ENCODE peak calls at places on chromosomes 2 and 18, in four cellular contexts. H is H9, M is IMR-90, T is H1. L is an unnamed sample.

GRCh38 chr2:158049129-158049855 is 52.4 kb upstream of the UPP2 start:
- DNase-seq in H (no peak), M (no peak), T (no peak), L (no peak)

GRCh38 chr2:150548527-150548926 is 61.1 kb upstream of the RND3 start:
- DNase-seq in H (peak), M (peak), T (no peak), L (peak)

GRCh38 chr2:101502095-101502494 is 27.2 kb upstream of the RFX8 start:
- DNase-seq in H (no peak), M (no peak), T (no peak), L (no peak)

GRCh38 chr2:221600388-221600787 is 28.3 kb upstream of the EPHA4 start:
- DNase-seq in H (no peak), M (no peak), T (no peak), L (no peak)

GRCh38 chr2:105135436-105135835 is 97.6 kb downstream of the MRPS9 start:
- DNase-seq in H (no peak), M (no peak), T (no peak), L (no peak)

GRCh38 chr2:47904903-47905453 is 1.3 kb downstream of the FBXO11 start:
- DNase-seq in H (no peak), M (no peak), T (peak), L (peak)

GRCh38 chr2:183148967-183149366 is 24.7 kb downstream of the NUP35 start:
- DNase-seq in H (no peak), M (peak), T (no peak), L (no peak)

GRCh38 chr2:120701096-120701860 is 34.4 kb upstream of the GLI2 start:
- DNase-seq in H (no peak), M (no peak), T (no peak), L (no peak)

GRCh38 chr18:79857082-79857661 is 59.4 kb downstream of the KCNG2 start:
- DNase-seq in H (no peak), M (peak), T (peak), L (peak)

GRCh38 chr2:5609191-5609590 is 83.0 kb upstream of the SOX11 start:
- DNase-seq in H (peak), M (no peak), T (no peak), L (peak)

GRCh38 chr2:219611866-219612604 is 14.4 kb downstream of the STK11IP start:
- DNase-seq in H (no peak), M (no peak), T (no peak), L (no peak)

GRCh38 chr2:28668880-28669279 is 82.8 kb upstream of the PPP1CB start:
- DNase-seq in H (no peak), M (no peak), T (no peak), L (no peak)

GRCh38 chr2:20989404-20989803 is 54.5 kb downstream of the APOB start:
- DNase-seq in H (no peak), M (no peak), T (no peak), L (no peak)

GRCh38 chr2:20983844-20984243 is 60.0 kb downstream of the APOB start:
- DNase-seq in H (no peak), M (no peak), T (no peak), L (peak)

GRCh38 chr2:20985061-20985460 is 58.8 kb downstream of the APOB start:
- DNase-seq in H (no peak), M (no peak), T (no peak), L (peak)

GRCh38 chr2:20988906-20989305 is 55.0 kb downstream of the APOB start:
- DNase-seq in H (no peak), M (no peak), T (no peak), L (peak)

GRCh38 chr2:20986540-20986939 is 57.3 kb downstream of the APOB start:
- DNase-seq in H (no peak), M (no peak), T (no peak), L (no peak)
- H2BK15ac ChIP-seq in H (no peak), M (no peak), T (no peak), L (no peak)

GRCh38 chr18:13688191-13689136 is 37.9 kb downstream of the FAM210A start:
- DNase-seq in H (no peak), M (no peak), T (no peak), L (no peak)
- H3K56ac ChIP-seq in H (no peak), M (no peak), T (no peak), L (peak)

DNA sequence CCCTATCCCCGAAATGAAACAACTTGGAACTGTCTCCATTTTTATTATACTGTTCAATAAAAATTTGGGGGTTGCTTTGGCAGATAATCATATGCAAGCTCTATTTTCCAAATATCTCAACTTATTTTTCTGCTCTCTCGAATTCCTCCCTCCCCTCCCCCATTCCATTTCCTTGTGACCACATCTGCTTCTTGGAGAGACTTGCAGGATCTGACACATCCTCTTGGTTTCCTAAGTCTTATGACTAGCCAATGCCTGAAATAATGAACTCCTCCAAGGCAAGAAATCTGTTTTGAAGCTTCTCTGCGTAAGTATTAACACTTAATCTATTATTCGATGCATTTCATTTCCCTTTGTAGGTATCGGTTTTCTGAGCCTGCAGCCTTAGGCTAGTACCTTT is 16.1 kb downstream of the TGIF1 start:
- DNase-seq in H (no peak), M (peak), T (no peak), L (peak)
- H2BK15ac ChIP-seq in H (no peak), M (no peak), T (no peak), L (no peak)

GRCh38 chr2:238888781-238889180 is 40.9 kb downstream of the TWIST2 start:
- DNase-seq in H (no peak), M (no peak), T (no peak), L (no peak)

GRCh38 chr2:238890131-238890530 is 42.2 kb downstream of the TWIST2 start:
- DNase-seq in H (no peak), M (no peak), T (no peak), L (no peak)

GRCh38 chr2:238891667-238892500 is 44.0 kb downstream of the TWIST2 start:
- DNase-seq in H (no peak), M (no peak), T (no peak), L (no peak)

GRCh38 chr2:238892796-238893195 is 44.9 kb downstream of the TWIST2 start:
- DNase-seq in H (no peak), M (no peak), T (no peak), L (no peak)

DNA sequence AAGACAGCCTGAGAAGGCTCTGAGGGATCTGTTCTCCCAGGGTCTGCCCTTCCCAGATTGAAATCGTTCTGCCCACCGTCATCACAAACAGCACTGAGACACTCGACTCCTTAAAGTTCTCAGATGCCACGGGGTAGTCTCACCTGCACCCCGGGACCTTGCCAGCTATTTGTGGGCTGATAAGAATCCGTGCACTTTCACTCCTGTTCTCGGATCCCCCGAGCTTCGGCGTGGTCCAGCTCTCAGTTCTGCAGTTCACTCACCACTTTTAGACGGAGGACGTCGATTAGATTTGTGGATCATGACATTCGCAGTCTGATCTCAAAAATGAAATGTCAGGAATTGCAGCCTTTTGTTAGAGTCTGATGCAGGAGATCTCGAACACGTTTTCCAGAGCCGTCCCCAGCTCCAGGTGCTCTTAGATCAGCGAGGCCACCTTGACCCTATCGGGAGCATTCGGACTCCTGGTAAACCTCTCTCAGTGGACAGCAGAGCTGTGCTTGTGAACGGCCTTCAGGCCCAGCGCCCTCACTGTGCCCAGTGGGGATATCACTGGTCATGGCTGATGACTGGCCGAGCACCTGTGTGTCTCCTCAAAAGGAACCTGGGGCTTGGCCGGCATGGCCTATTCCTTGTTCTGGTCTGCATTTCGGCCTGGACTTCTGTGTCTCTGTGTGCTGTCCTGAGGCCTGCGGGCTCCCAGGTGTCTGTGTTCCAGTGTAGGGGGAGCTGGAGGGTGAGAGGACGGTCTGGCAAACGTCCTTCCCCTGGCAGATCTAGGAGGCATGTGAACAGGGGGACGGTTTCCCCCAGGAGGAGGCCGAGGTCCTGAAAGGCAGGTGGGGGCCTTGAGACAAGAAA is 43.2 kb downstream of the TWIST2 start:
- DNase-seq in H (no peak), M (no peak), T (no peak), L (no peak)
- H3K56ac ChIP-seq in H (no peak), M (no peak), T (no peak), L (no peak)

GRCh38 chr2:70011335-70011734 is 49.9 kb upstream of the ASPRV1 start:
- DNase-seq in H (no peak), M (no peak), T (no peak), L (no peak)
- H2BK15ac ChIP-seq in H (no peak), M (no peak), T (no peak), L (no peak)

GRCh38 chr2:216678098-216678465 is 17.3 kb downstream of the IGFBP5 start:
- DNase-seq in H (no peak), M (no peak), T (no peak), L (no peak)

GRCh38 chr2:216678813-216679657 is 16.3 kb downstream of the IGFBP5 start:
- DNase-seq in H (no peak), M (no peak), T (no peak), L (no peak)

GRCh38 chr2:216677439-216678097 is 17.8 kb downstream of the IGFBP5 start:
- DNase-seq in H (no peak), M (no peak), T (no peak), L (no peak)

GRCh38 chr2:216674376-216674775 is 21.0 kb downstream of the IGFBP5 start:
- DNase-seq in H (no peak), M (no peak), T (no peak), L (no peak)

DNA sequence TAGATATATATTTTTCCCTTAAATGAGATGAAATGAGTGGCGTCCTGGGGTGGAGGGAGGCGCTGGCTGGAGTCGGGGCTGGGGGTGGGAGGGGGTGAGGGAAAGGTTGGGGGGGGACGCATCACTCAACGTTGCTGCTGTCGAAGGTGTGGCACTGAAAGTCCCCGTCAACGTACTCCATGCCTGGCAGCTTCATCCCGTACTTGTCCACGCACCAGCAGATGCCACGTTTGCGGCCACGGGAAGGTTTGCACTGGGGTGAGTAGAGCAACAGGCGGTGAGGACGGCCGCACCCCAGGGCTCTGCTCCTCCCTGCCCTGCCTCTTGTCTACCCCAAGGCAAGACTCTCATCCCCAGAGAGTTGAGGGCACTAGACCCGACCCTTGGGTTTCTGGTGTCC is 18.7 kb downstream of the IGFBP5 start:
- DNase-seq in H (no peak), M (no peak), T (no peak), L (no peak)
- H3K56ac ChIP-seq in H (no peak), M (no peak), T (no peak), L (no peak)

L was measured in mesendoderm.